ENCODE peak calls at places on chromosomes 2 and 18, in nine cellular contexts. One of them, this sample, is unnamed.

GRCh38 chr2:42141687-42142475 is 27.3 kb upstream of the EML4 start:
- DNase-seq in cardiac septum: peak; percentile 90
- DNase-seq in stimulated activated CD8-positive, alpha-beta memory T cell treated with anti-CD3 and anti-CD28 coated beads, Interleukin-12 subunit alpha, Interleukin-12 subunit beta, amount 100 ng/mL, for 1 hour: no peak
- DNase-seq in GM12865: no peak
- DNase-seq in epithelial cell of esophagus: peak; percentile 54
- DNase-seq in NCI-H1105: peak; percentile 27
- DNase-seq in frontal cortex: no peak
- DNase-seq in CD8-positive, alpha-beta T cell: no peak
- DNase-seq in HCEC 1CT: peak; percentile 82
- DNase-seq in this sample: peak; percentile 28

GRCh38 chr2:70990216-70990615 is 4.5 kb downstream of the TEX261 start:
- DNase-seq in frontal cortex: no peak
- DNase-seq in NCI-H1105: no peak
- DNase-seq in CD8-positive, alpha-beta T cell: no peak
- DNase-seq in epithelial cell of esophagus: no peak
- DNase-seq in cardiac septum: no peak
- DNase-seq in stimulated activated CD8-positive, alpha-beta memory T cell treated with anti-CD3 and anti-CD28 coated beads, Interleukin-12 subunit alpha, Interleukin-12 subunit beta, amount 100 ng/mL, for 1 hour: no peak
- DNase-seq in HCEC 1CT: no peak
- DNase-seq in GM12865: no peak
- DNase-seq in this sample: no peak

GRCh38 chr2:45332094-45332493 is 279.0 kb downstream of the SRBD1 start:
- DNase-seq in CD8-positive, alpha-beta T cell: no peak
- DNase-seq in cardiac septum: no peak
- DNase-seq in epithelial cell of esophagus: no peak
- DNase-seq in GM12865: no peak
- DNase-seq in HCEC 1CT: no peak
- DNase-seq in frontal cortex: no peak
- DNase-seq in NCI-H1105: no peak
- DNase-seq in stimulated activated CD8-positive, alpha-beta memory T cell treated with anti-CD3 and anti-CD28 coated beads, Interleukin-12 subunit alpha, Interleukin-12 subunit beta, amount 100 ng/mL, for 1 hour: no peak
- DNase-seq in this sample: no peak

GRCh38 chr18:42412896-42413295 is 457.9 kb downstream of the PIK3C3 start:
- DNase-seq in HCEC 1CT: no peak
- DNase-seq in frontal cortex: no peak
- DNase-seq in cardiac septum: no peak
- DNase-seq in GM12865: no peak
- DNase-seq in NCI-H1105: no peak
- DNase-seq in epithelial cell of esophagus: no peak
- DNase-seq in stimulated activated CD8-positive, alpha-beta memory T cell treated with anti-CD3 and anti-CD28 coated beads, Interleukin-12 subunit alpha, Interleukin-12 subunit beta, amount 100 ng/mL, for 1 hour: no peak
- DNase-seq in CD8-positive, alpha-beta T cell: no peak
- DNase-seq in this sample: no peak

GRCh38 chr2:127153691-127154158 is 46.8 kb upstream of the BIN1 start:
- DNase-seq in HCEC 1CT: peak; percentile 85
- DNase-seq in stimulated activated CD8-positive, alpha-beta memory T cell treated with anti-CD3 and anti-CD28 coated beads, Interleukin-12 subunit alpha, Interleukin-12 subunit beta, amount 100 ng/mL, for 1 hour: no peak
- DNase-seq in epithelial cell of esophagus: peak; percentile 70
- DNase-seq in cardiac septum: no peak
- DNase-seq in GM12865: no peak
- DNase-seq in CD8-positive, alpha-beta T cell: no peak
- DNase-seq in frontal cortex: no peak
- DNase-seq in NCI-H1105: no peak
- DNase-seq in this sample: no peak

GRCh38 chr2:217552081-217552480 is 450.7 kb downstream of the TNS1 start:
- DNase-seq in cardiac septum: no peak
- DNase-seq in HCEC 1CT: no peak
- DNase-seq in stimulated activated CD8-positive, alpha-beta memory T cell treated with anti-CD3 and anti-CD28 coated beads, Interleukin-12 subunit alpha, Interleukin-12 subunit beta, amount 100 ng/mL, for 1 hour: no peak
- DNase-seq in frontal cortex: no peak
- DNase-seq in epithelial cell of esophagus: no peak
- DNase-seq in GM12865: no peak
- DNase-seq in CD8-positive, alpha-beta T cell: no peak
- DNase-seq in NCI-H1105: no peak
- DNase-seq in this sample: no peak

GRCh38 chr18:6960656-6961055 is 156.9 kb downstream of the LAMA1 start:
- DNase-seq in stimulated activated CD8-positive, alpha-beta memory T cell treated with anti-CD3 and anti-CD28 coated beads, Interleukin-12 subunit alpha, Interleukin-12 subunit beta, amount 100 ng/mL, for 1 hour: no peak
- DNase-seq in CD8-positive, alpha-beta T cell: no peak
- DNase-seq in HCEC 1CT: peak; percentile 59
- DNase-seq in cardiac septum: no peak
- DNase-seq in frontal cortex: no peak
- DNase-seq in epithelial cell of esophagus: peak; percentile 76
- DNase-seq in NCI-H1105: no peak
- DNase-seq in GM12865: no peak
- DNase-seq in this sample: no peak

GRCh38 chr2:172208881-172209325 is 106.2 kb upstream of the DLX2 start:
- DNase-seq in epithelial cell of esophagus: peak; percentile 76
- DNase-seq in NCI-H1105: no peak
- DNase-seq in frontal cortex: no peak
- DNase-seq in cardiac septum: no peak
- DNase-seq in stimulated activated CD8-positive, alpha-beta memory T cell treated with anti-CD3 and anti-CD28 coated beads, Interleukin-12 subunit alpha, Interleukin-12 subunit beta, amount 100 ng/mL, for 1 hour: no peak
- DNase-seq in HCEC 1CT: peak; percentile 90
- DNase-seq in GM12865: no peak
- DNase-seq in CD8-positive, alpha-beta T cell: no peak
- DNase-seq in this sample: no peak

GRCh38 chr2:228599297-228599696 is 417.8 kb upstream of the SPHKAP start:
- DNase-seq in HCEC 1CT: no peak
- DNase-seq in frontal cortex: no peak
- DNase-seq in NCI-H1105: no peak
- DNase-seq in CD8-positive, alpha-beta T cell: no peak
- DNase-seq in cardiac septum: no peak
- DNase-seq in GM12865: peak; percentile 28
- DNase-seq in stimulated activated CD8-positive, alpha-beta memory T cell treated with anti-CD3 and anti-CD28 coated beads, Interleukin-12 subunit alpha, Interleukin-12 subunit beta, amount 100 ng/mL, for 1 hour: no peak
- DNase-seq in epithelial cell of esophagus: no peak
- DNase-seq in this sample: no peak

GRCh38 chr2:28344756-28345291 is 47.8 kb upstream of the FOSL2 start:
- DNase-seq in stimulated activated CD8-positive, alpha-beta memory T cell treated with anti-CD3 and anti-CD28 coated beads, Interleukin-12 subunit alpha, Interleukin-12 subunit beta, amount 100 ng/mL, for 1 hour: no peak
- DNase-seq in frontal cortex: no peak
- DNase-seq in epithelial cell of esophagus: no peak
- DNase-seq in NCI-H1105: no peak
- DNase-seq in HCEC 1CT: no peak
- DNase-seq in GM12865: no peak
- DNase-seq in cardiac septum: no peak
- DNase-seq in CD8-positive, alpha-beta T cell: no peak
- DNase-seq in this sample: no peak

GRCh38 chr2:68031546-68032160 is 31.2 kb downstream of the C1D start:
- DNase-seq in NCI-H1105: peak; percentile 57
- DNase-seq in HCEC 1CT: peak; percentile 55
- DNase-seq in CD8-positive, alpha-beta T cell: no peak
- DNase-seq in epithelial cell of esophagus: peak; percentile 71
- DNase-seq in GM12865: peak; percentile 56
- DNase-seq in cardiac septum: no peak
- DNase-seq in frontal cortex: peak; percentile 19
- DNase-seq in stimulated activated CD8-positive, alpha-beta memory T cell treated with anti-CD3 and anti-CD28 coated beads, Interleukin-12 subunit alpha, Interleukin-12 subunit beta, amount 100 ng/mL, for 1 hour: no peak
- DNase-seq in this sample: peak; percentile 72

GRCh38 chr2:200578778-200579177 is 7.0 kb upstream of the AOX1 start:
- DNase-seq in frontal cortex: no peak
- DNase-seq in NCI-H1105: no peak
- DNase-seq in GM12865: peak; percentile 38
- DNase-seq in HCEC 1CT: peak; percentile 42
- DNase-seq in CD8-positive, alpha-beta T cell: no peak
- DNase-seq in epithelial cell of esophagus: peak; percentile 69
- DNase-seq in cardiac septum: no peak
- DNase-seq in stimulated activated CD8-positive, alpha-beta memory T cell treated with anti-CD3 and anti-CD28 coated beads, Interleukin-12 subunit alpha, Interleukin-12 subunit beta, amount 100 ng/mL, for 1 hour: no peak
- DNase-seq in this sample: no peak

GRCh38 chr2:237732070-237732469 is 66.5 kb upstream of the RBM44 start:
- DNase-seq in HCEC 1CT: no peak
- DNase-seq in NCI-H1105: no peak
- DNase-seq in cardiac septum: no peak
- DNase-seq in stimulated activated CD8-positive, alpha-beta memory T cell treated with anti-CD3 and anti-CD28 coated beads, Interleukin-12 subunit alpha, Interleukin-12 subunit beta, amount 100 ng/mL, for 1 hour: no peak
- DNase-seq in CD8-positive, alpha-beta T cell: no peak
- DNase-seq in epithelial cell of esophagus: no peak
- DNase-seq in GM12865: no peak
- DNase-seq in frontal cortex: no peak
- DNase-seq in this sample: no peak

GRCh38 chr18:52343138-52343537 is 3.1 kb downstream of the DCC start:
- DNase-seq in epithelial cell of esophagus: no peak
- DNase-seq in HCEC 1CT: no peak
- DNase-seq in GM12865: peak; percentile 36
- DNase-seq in frontal cortex: no peak
- DNase-seq in CD8-positive, alpha-beta T cell: no peak
- DNase-seq in stimulated activated CD8-positive, alpha-beta memory T cell treated with anti-CD3 and anti-CD28 coated beads, Interleukin-12 subunit alpha, Interleukin-12 subunit beta, amount 100 ng/mL, for 1 hour: no peak
- DNase-seq in NCI-H1105: peak; percentile 10
- DNase-seq in cardiac septum: no peak
- DNase-seq in this sample: peak; percentile 42

GRCh38 chr2:8027387-8027786 is 654.5 kb upstream of the ID2 start:
- DNase-seq in cardiac septum: no peak
- DNase-seq in epithelial cell of esophagus: no peak
- DNase-seq in frontal cortex: no peak
- DNase-seq in CD8-positive, alpha-beta T cell: no peak
- DNase-seq in stimulated activated CD8-positive, alpha-beta memory T cell treated with anti-CD3 and anti-CD28 coated beads, Interleukin-12 subunit alpha, Interleukin-12 subunit beta, amount 100 ng/mL, for 1 hour: no peak
- DNase-seq in HCEC 1CT: no peak
- DNase-seq in GM12865: no peak
- DNase-seq in NCI-H1105: no peak
- DNase-seq in this sample: no peak

GRCh38 chr2:5368263-5368662 is 323.9 kb upstream of the SOX11 start:
- DNase-seq in HCEC 1CT: no peak
- DNase-seq in frontal cortex: no peak
- DNase-seq in stimulated activated CD8-positive, alpha-beta memory T cell treated with anti-CD3 and anti-CD28 coated beads, Interleukin-12 subunit alpha, Interleukin-12 subunit beta, amount 100 ng/mL, for 1 hour: no peak
- DNase-seq in NCI-H1105: no peak
- DNase-seq in cardiac septum: no peak
- DNase-seq in CD8-positive, alpha-beta T cell: no peak
- DNase-seq in epithelial cell of esophagus: no peak
- DNase-seq in GM12865: no peak
- DNase-seq in this sample: no peak

GRCh38 chr2:201813996-201814845 is 7.9 kb downstream of the CDK15 start:
- DNase-seq in GM12865: no peak
- DNase-seq in cardiac septum: no peak
- DNase-seq in CD8-positive, alpha-beta T cell: no peak
- DNase-seq in HCEC 1CT: no peak
- DNase-seq in NCI-H1105: no peak
- DNase-seq in stimulated activated CD8-positive, alpha-beta memory T cell treated with anti-CD3 and anti-CD28 coated beads, Interleukin-12 subunit alpha, Interleukin-12 subunit beta, amount 100 ng/mL, for 1 hour: no peak
- DNase-seq in frontal cortex: no peak
- DNase-seq in epithelial cell of esophagus: no peak
- DNase-seq in this sample: no peak

GRCh38 chr2:113072584-113072983 is 4.8 kb downstream of the IL1F10 start:
- DNase-seq in HCEC 1CT: no peak
- DNase-seq in epithelial cell of esophagus: peak; percentile 98
- DNase-seq in stimulated activated CD8-positive, alpha-beta memory T cell treated with anti-CD3 and anti-CD28 coated beads, Interleukin-12 subunit alpha, Interleukin-12 subunit beta, amount 100 ng/mL, for 1 hour: no peak
- DNase-seq in cardiac septum: no peak
- DNase-seq in NCI-H1105: no peak
- DNase-seq in GM12865: no peak
- DNase-seq in CD8-positive, alpha-beta T cell: no peak
- DNase-seq in frontal cortex: no peak
- DNase-seq in this sample: no peak

GRCh38 chr2:35125871-35126270 is 1229.7 kb upstream of the CRIM1 start:
- DNase-seq in HCEC 1CT: no peak
- DNase-seq in CD8-positive, alpha-beta T cell: no peak
- DNase-seq in stimulated activated CD8-positive, alpha-beta memory T cell treated with anti-CD3 and anti-CD28 coated beads, Interleukin-12 subunit alpha, Interleukin-12 subunit beta, amount 100 ng/mL, for 1 hour: no peak
- DNase-seq in epithelial cell of esophagus: no peak
- DNase-seq in NCI-H1105: no peak
- DNase-seq in frontal cortex: no peak
- DNase-seq in GM12865: no peak
- DNase-seq in cardiac septum: no peak
- DNase-seq in this sample: no peak

GRCh38 chr2:68819556-68819955 is 51.6 kb downstream of the BMP10 start:
- DNase-seq in CD8-positive, alpha-beta T cell: no peak
- DNase-seq in cardiac septum: no peak
- DNase-seq in frontal cortex: no peak
- DNase-seq in epithelial cell of esophagus: no peak
- DNase-seq in NCI-H1105: no peak
- DNase-seq in HCEC 1CT: no peak
- DNase-seq in GM12865: no peak
- DNase-seq in stimulated activated CD8-positive, alpha-beta memory T cell treated with anti-CD3 and anti-CD28 coated beads, Interleukin-12 subunit alpha, Interleukin-12 subunit beta, amount 100 ng/mL, for 1 hour: no peak
- DNase-seq in this sample: no peak

GRCh38 chr2:16117791-16118610 is 177.7 kb downstream of the MYCN start:
- DNase-seq in epithelial cell of esophagus: no peak
- DNase-seq in HCEC 1CT: no peak
- DNase-seq in frontal cortex: no peak
- DNase-seq in NCI-H1105: no peak
- DNase-seq in CD8-positive, alpha-beta T cell: no peak
- DNase-seq in stimulated activated CD8-positive, alpha-beta memory T cell treated with anti-CD3 and anti-CD28 coated beads, Interleukin-12 subunit alpha, Interleukin-12 subunit beta, amount 100 ng/mL, for 1 hour: no peak
- DNase-seq in cardiac septum: no peak
- DNase-seq in GM12865: no peak
- DNase-seq in this sample: no peak

GRCh38 chr2:159936471-159936870 is 125.9 kb downstream of the PLA2R1 start:
- DNase-seq in cardiac septum: no peak
- DNase-seq in epithelial cell of esophagus: no peak
- DNase-seq in CD8-positive, alpha-beta T cell: no peak
- DNase-seq in frontal cortex: no peak
- DNase-seq in GM12865: no peak
- DNase-seq in stimulated activated CD8-positive, alpha-beta memory T cell treated with anti-CD3 and anti-CD28 coated beads, Interleukin-12 subunit alpha, Interleukin-12 subunit beta, amount 100 ng/mL, for 1 hour: no peak
- DNase-seq in HCEC 1CT: no peak
- DNase-seq in NCI-H1105: no peak
- DNase-seq in this sample: no peak

GRCh38 chr18:67183398-67183797 is 333.1 kb downstream of the DSEL start:
- DNase-seq in GM12865: no peak
- DNase-seq in CD8-positive, alpha-beta T cell: no peak
- DNase-seq in HCEC 1CT: no peak
- DNase-seq in frontal cortex: no peak
- DNase-seq in stimulated activated CD8-positive, alpha-beta memory T cell treated with anti-CD3 and anti-CD28 coated beads, Interleukin-12 subunit alpha, Interleukin-12 subunit beta, amount 100 ng/mL, for 1 hour: no peak
- DNase-seq in epithelial cell of esophagus: no peak
- DNase-seq in NCI-H1105: no peak
- DNase-seq in cardiac septum: no peak
- DNase-seq in this sample: no peak

GRCh38 chr18:44758821-44759624 is 78.3 kb downstream of the SETBP1 start:
- DNase-seq in HCEC 1CT: no peak
- DNase-seq in GM12865: peak; percentile 93
- DNase-seq in NCI-H1105: no peak
- DNase-seq in frontal cortex: no peak
- DNase-seq in epithelial cell of esophagus: no peak
- DNase-seq in stimulated activated CD8-positive, alpha-beta memory T cell treated with anti-CD3 and anti-CD28 coated beads, Interleukin-12 subunit alpha, Interleukin-12 subunit beta, amount 100 ng/mL, for 1 hour: no peak
- DNase-seq in cardiac septum: no peak
- DNase-seq in CD8-positive, alpha-beta T cell: no peak
- DNase-seq in this sample: no peak

GRCh38 chr18:46415532-46415931 is 241.5 kb downstream of the LOXHD1 start:
- DNase-seq in frontal cortex: no peak
- DNase-seq in NCI-H1105: no peak
- DNase-seq in HCEC 1CT: no peak
- DNase-seq in cardiac septum: no peak
- DNase-seq in CD8-positive, alpha-beta T cell: no peak
- DNase-seq in epithelial cell of esophagus: no peak
- DNase-seq in GM12865: no peak
- DNase-seq in stimulated activated CD8-positive, alpha-beta memory T cell treated with anti-CD3 and anti-CD28 coated beads, Interleukin-12 subunit alpha, Interleukin-12 subunit beta, amount 100 ng/mL, for 1 hour: no peak
- DNase-seq in this sample: no peak

GRCh38 chr18:37309861-37310260 is 255.7 kb downstream of the CELF4 start:
- DNase-seq in NCI-H1105: no peak
- DNase-seq in HCEC 1CT: no peak
- DNase-seq in cardiac septum: no peak
- DNase-seq in CD8-positive, alpha-beta T cell: no peak
- DNase-seq in GM12865: no peak
- DNase-seq in frontal cortex: no peak
- DNase-seq in epithelial cell of esophagus: no peak
- DNase-seq in stimulated activated CD8-positive, alpha-beta memory T cell treated with anti-CD3 and anti-CD28 coated beads, Interleukin-12 subunit alpha, Interleukin-12 subunit beta, amount 100 ng/mL, for 1 hour: no peak
- DNase-seq in this sample: no peak

GRCh38 chr2:205524656-205525055 is 157.6 kb upstream of the NRP2 start:
- DNase-seq in GM12865: no peak
- DNase-seq in CD8-positive, alpha-beta T cell: no peak
- DNase-seq in epithelial cell of esophagus: peak; percentile 66
- DNase-seq in frontal cortex: no peak
- DNase-seq in cardiac septum: no peak
- DNase-seq in stimulated activated CD8-positive, alpha-beta memory T cell treated with anti-CD3 and anti-CD28 coated beads, Interleukin-12 subunit alpha, Interleukin-12 subunit beta, amount 100 ng/mL, for 1 hour: no peak
- DNase-seq in HCEC 1CT: no peak
- DNase-seq in NCI-H1105: no peak
- DNase-seq in this sample: no peak

GRCh38 chr2:84539729-84540128 is 23.4 kb downstream of the DNAH6 start:
- DNase-seq in GM12865: no peak
- DNase-seq in HCEC 1CT: no peak
- DNase-seq in stimulated activated CD8-positive, alpha-beta memory T cell treated with anti-CD3 and anti-CD28 coated beads, Interleukin-12 subunit alpha, Interleukin-12 subunit beta, amount 100 ng/mL, for 1 hour: no peak
- DNase-seq in CD8-positive, alpha-beta T cell: no peak
- DNase-seq in frontal cortex: no peak
- DNase-seq in NCI-H1105: no peak
- DNase-seq in cardiac septum: no peak
- DNase-seq in epithelial cell of esophagus: no peak
- DNase-seq in this sample: no peak

GRCh38 chr2:1916881-1917280 is 172.6 kb upstream of the PXDN start:
- DNase-seq in cardiac septum: no peak
- DNase-seq in frontal cortex: no peak
- DNase-seq in NCI-H1105: no peak
- DNase-seq in stimulated activated CD8-positive, alpha-beta memory T cell treated with anti-CD3 and anti-CD28 coated beads, Interleukin-12 subunit alpha, Interleukin-12 subunit beta, amount 100 ng/mL, for 1 hour: no peak
- DNase-seq in CD8-positive, alpha-beta T cell: no peak
- DNase-seq in epithelial cell of esophagus: no peak
- DNase-seq in HCEC 1CT: no peak
- DNase-seq in GM12865: no peak
- DNase-seq in this sample: no peak

GRCh38 chr2:46963961-46964673 is 48.5 kb upstream of the MCFD2 start:
- DNase-seq in stimulated activated CD8-positive, alpha-beta memory T cell treated with anti-CD3 and anti-CD28 coated beads, Interleukin-12 subunit alpha, Interleukin-12 subunit beta, amount 100 ng/mL, for 1 hour: no peak
- DNase-seq in CD8-positive, alpha-beta T cell: no peak
- DNase-seq in GM12865: no peak
- DNase-seq in NCI-H1105: no peak
- DNase-seq in frontal cortex: no peak
- DNase-seq in HCEC 1CT: no peak
- DNase-seq in cardiac septum: no peak
- DNase-seq in epithelial cell of esophagus: peak; percentile 65
- DNase-seq in this sample: no peak

GRCh38 chr2:179201884-179202283 is 62.7 kb downstream of the SESTD1 start:
- DNase-seq in frontal cortex: no peak
- DNase-seq in CD8-positive, alpha-beta T cell: no peak
- DNase-seq in HCEC 1CT: peak; percentile 10
- DNase-seq in GM12865: no peak
- DNase-seq in epithelial cell of esophagus: peak; percentile 13
- DNase-seq in cardiac septum: no peak
- DNase-seq in stimulated activated CD8-positive, alpha-beta memory T cell treated with anti-CD3 and anti-CD28 coated beads, Interleukin-12 subunit alpha, Interleukin-12 subunit beta, amount 100 ng/mL, for 1 hour: no peak
- DNase-seq in NCI-H1105: no peak
- DNase-seq in this sample: peak; percentile 26

This sample was measured in NCI-H1694.